ENCODE peak calls at places on chromosomes 1 and 21, in ten cellular contexts. M is kidney epithelial cell, W is MCF 10A, B is astrocyte of the spinal cord, X is tibial nerve, I is GM12865, C is Calu3, N is cardiac muscle cell, J is lung, A is sigmoid colon. E is an unnamed sample.

GRCh38 chr1:46697053-46697452 is 21.9 kb downstream of the EFCAB14 start:
- DNase-seq in M (no peak), W (no peak), B (no peak), X (no peak), I (no peak), C (no peak), N (no peak), J (no peak), A (no peak), E (no peak)

GRCh38 chr21:43868461-43868860 is 3.4 kb downstream of the AGPAT3 start:
- DNase-seq in M (no peak), W (no peak), B (no peak), X (no peak), I (no peak), C (peak), N (no peak), J (no peak), A (no peak), E (no peak)

GRCh38 chr1:24134376-24134775 is 8.6 kb downstream of the IL22RA1 start:
- DNase-seq in M (no peak), W (no peak), B (no peak), X (no peak), I (no peak), C (no peak), N (no peak), J (no peak), A (no peak), E (no peak)

GRCh38 chr1:153404768-153405167 is 11.6 kb upstream of the S100A7A start:
- DNase-seq in M (no peak), W (peak), B (no peak), X (peak), I (peak), C (peak), N (no peak), J (peak), A (no peak), E (peak)

GRCh38 chr1:51576923-51577322 is 40.0 kb upstream of the OSBPL9 start:
- DNase-seq in M (no peak), W (no peak), B (no peak), X (no peak), I (no peak), C (no peak), N (no peak), J (no peak), A (no peak), E (no peak)

GRCh38 chr1:41387667-41388091 is 26.4 kb downstream of the FOXO6 start:
- DNase-seq in M (no peak), W (peak), B (peak), X (peak), I (no peak), C (peak), N (peak), J (peak), A (peak), E (no peak)

GRCh38 chr1:199272107-199272506 is 633.3 kb downstream of the PTPRC start:
- DNase-seq in M (peak), W (peak), B (peak), X (no peak), I (no peak), C (peak), N (peak), J (peak), A (no peak), E (no peak)

GRCh38 chr21:17003763-17004373 is 509.0 kb upstream of the CXADR start:
- DNase-seq in M (no peak), W (no peak), B (peak), X (no peak), I (no peak), C (no peak), N (peak), J (no peak), A (no peak), E (no peak)

GRCh38 chr1:219465247-219466093 is 147.4 kb downstream of the ZC3H11B start:
- DNase-seq in M (peak), W (no peak), B (no peak), X (no peak), I (peak), C (no peak), N (no peak), J (no peak), A (no peak), E (no peak)

GRCh38 chr21:37032877-37033471 is 26.5 kb downstream of the RIPPLY3 start:
- DNase-seq in M (peak), W (peak), B (peak), X (no peak), I (no peak), C (peak), N (peak), J (no peak), A (peak), E (no peak)
- TF ChIP-seq CTCF in M (no peak), W (no peak), B (no peak), X (no peak), I (no peak), C (no peak), N (no peak), J (no peak), A (no peak), E (no peak)

DNA sequence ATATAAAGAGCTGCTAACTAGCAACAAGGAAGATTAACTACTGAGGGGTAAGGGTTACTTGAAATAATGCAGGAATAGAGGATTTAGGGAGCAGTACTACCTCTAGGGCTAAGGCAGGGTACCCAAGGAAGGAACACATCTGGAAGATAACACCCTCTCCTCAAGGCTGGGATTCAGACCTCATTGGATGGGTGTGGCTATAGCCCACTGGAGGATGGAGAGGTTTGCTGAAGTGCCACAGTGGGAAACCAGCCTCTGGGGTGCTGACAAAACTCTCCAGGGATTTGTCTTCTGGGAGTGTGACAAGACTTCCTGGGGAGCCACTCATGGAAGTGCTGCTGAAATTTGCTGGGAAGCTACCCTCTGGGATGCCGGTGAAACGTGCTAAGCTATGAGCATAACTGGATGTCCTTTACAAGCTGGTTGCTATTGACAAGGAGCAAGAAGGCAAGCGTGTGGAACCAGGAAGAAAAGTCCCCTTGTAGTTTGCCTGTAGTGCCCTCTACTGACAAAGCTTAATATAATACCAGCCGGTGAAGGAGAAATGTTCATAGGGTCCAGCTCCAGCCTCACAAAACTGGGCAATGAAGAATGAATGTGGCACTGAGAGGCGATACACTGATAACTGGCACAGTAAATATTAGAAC is 122.8 kb upstream of the USP24 start:
- DNase-seq in M (no peak), W (peak), B (peak), X (no peak), I (peak), C (peak), N (peak), J (no peak), A (no peak), E (no peak)
- TF ChIP-seq CTCF in M (peak), W (peak), B (peak), X (no peak), I (peak), C (no peak), N (peak), J (no peak), A (no peak), E (no peak)

DNA sequence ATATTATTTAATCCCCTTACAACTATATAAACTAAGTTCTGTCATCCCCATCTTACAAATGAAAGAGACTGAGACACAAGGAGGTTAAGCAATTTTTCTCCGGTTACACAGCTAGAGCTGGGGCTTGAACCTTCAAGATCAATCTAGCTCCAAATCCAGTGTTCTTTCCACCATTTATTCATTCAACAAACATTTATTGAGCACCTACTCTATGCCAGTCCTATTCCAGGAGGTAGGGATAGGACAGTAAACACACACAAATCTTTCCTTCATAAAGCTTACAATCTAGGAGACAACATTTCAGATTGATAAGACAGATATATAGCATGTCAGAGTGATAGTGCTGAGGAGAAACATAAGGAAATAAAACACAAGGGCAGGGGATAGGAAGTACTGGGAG is 2.9 kb upstream of the TMEM125 start:
- DNase-seq in M (no peak), W (no peak), B (no peak), X (no peak), I (no peak), C (no peak), N (no peak), J (no peak), A (no peak), E (no peak)
- TF ChIP-seq CTCF in M (no peak), W (no peak), B (no peak), X (no peak), I (no peak), C (no peak), N (no peak), J (no peak), A (no peak), E (no peak)

GRCh38 chr1:226651041-226651731 is 87.9 kb downstream of the ITPKB start:
- DNase-seq in M (no peak), W (no peak), B (no peak), X (no peak), I (no peak), C (no peak), N (no peak), J (no peak), A (no peak), E (no peak)

GRCh38 chr1:226649244-226649643 is 89.8 kb downstream of the ITPKB start:
- DNase-seq in M (no peak), W (no peak), B (no peak), X (no peak), I (no peak), C (no peak), N (no peak), J (no peak), A (no peak), E (no peak)

GRCh38 chr1:226650236-226650841 is 88.7 kb downstream of the ITPKB start:
- DNase-seq in M (no peak), W (no peak), B (no peak), X (no peak), I (no peak), C (no peak), N (no peak), J (no peak), A (no peak), E (no peak)

GRCh38 chr1:226648421-226648820 is 90.7 kb downstream of the ITPKB start:
- DNase-seq in M (no peak), W (no peak), B (no peak), X (no peak), I (no peak), C (no peak), N (no peak), J (no peak), A (no peak), E (no peak)

DNA sequence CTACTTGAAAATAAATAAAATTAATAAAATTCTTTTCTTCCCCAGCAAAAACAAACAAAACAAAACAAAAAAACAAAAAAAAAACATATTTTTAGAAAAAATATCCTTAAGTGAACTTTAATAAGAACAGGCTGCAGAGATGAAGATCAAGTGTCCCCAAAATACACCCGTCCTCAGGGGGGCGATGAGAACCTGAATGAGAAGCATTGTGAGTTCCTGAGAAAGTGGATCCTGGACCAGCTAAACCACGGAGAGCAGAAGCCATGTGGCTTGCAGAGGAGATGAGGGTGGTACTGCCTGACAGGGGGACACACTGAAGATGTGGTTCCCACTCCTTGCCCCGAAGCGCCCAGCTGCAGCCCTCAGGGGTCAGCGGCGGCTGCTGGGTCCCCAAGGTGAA is 89.3 kb downstream of the ITPKB start:
- DNase-seq in M (no peak), W (peak), B (no peak), X (peak), I (peak), C (no peak), N (peak), J (no peak), A (no peak), E (no peak)
- TF ChIP-seq CTCF in M (no peak), W (peak), B (peak), X (peak), I (peak), C (no peak), N (peak), J (no peak), A (no peak), E (no peak)

GRCh38 chr1:226223157-226223785 is at the start of gene MIXL1:
- DNase-seq in M (no peak), W (no peak), B (no peak), X (no peak), I (peak), C (peak), N (peak), J (no peak), A (no peak), E (peak)

GRCh38 chr1:226217273-226217672 is 6.2 kb upstream of the MIXL1 start:
- DNase-seq in M (no peak), W (no peak), B (no peak), X (no peak), I (no peak), C (no peak), N (peak), J (no peak), A (no peak), E (no peak)

GRCh38 chr1:226223786-226224244 is 351 bp downstream of the MIXL1 start:
- DNase-seq in M (no peak), W (no peak), B (peak), X (no peak), I (peak), C (peak), N (peak), J (no peak), A (no peak), E (peak)

GRCh38 chr1:226222686-226223085 is 778 bp upstream of the MIXL1 start:
- DNase-seq in M (no peak), W (no peak), B (no peak), X (no peak), I (no peak), C (no peak), N (no peak), J (no peak), A (no peak), E (no peak)

DNA sequence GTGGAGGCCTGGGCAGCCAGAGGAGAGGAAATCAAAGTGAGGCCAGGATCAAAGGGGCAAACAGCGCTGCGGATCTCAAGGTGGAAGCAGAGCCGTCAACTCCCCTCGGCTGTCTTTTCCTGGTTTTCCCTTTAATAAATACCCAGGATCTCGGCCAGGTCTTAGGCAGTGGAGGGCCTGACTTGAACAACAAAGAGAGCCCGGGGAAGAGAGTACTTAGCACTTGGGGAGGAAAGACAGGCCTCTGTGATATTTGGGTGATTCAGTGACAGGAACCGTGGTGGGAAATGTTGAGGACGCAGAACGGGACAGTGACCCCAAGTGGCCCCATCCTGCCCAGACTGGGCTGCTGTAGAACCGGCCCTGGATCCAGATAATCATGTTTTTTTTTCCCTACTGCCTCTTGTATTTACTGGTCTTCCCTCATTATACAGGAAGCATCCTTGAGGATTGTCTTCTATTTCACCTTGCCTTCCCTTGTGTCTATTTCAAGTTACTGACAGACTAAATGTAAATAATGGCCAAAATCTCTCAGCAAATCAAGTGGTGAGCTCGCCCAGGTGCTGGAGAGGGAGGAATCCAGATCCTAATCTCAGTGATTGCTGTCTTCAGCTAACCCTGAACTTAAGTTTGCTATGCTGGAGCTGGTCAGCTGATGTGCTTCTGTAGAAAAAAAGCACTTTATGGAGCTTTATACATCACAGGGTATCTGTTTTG is 2.8 kb upstream of the MIXL1 start:
- DNase-seq in M (no peak), W (no peak), B (no peak), X (no peak), I (no peak), C (no peak), N (no peak), J (no peak), A (no peak), E (no peak)
- TF ChIP-seq CTCF in M (no peak), W (no peak), B (no peak), X (no peak), I (no peak), C (no peak), N (no peak), J (no peak), A (no peak), E (no peak)

GRCh38 chr1:166300767-166301166 is 134.0 kb upstream of the FAM78B start:
- DNase-seq in M (no peak), W (no peak), B (no peak), X (no peak), I (no peak), C (no peak), N (no peak), J (no peak), A (no peak), E (no peak)
- TF ChIP-seq CTCF in M (no peak), W (peak), B (no peak), X (no peak), I (no peak), C (no peak), N (no peak), J (no peak), A (no peak), E (no peak)

DNA sequence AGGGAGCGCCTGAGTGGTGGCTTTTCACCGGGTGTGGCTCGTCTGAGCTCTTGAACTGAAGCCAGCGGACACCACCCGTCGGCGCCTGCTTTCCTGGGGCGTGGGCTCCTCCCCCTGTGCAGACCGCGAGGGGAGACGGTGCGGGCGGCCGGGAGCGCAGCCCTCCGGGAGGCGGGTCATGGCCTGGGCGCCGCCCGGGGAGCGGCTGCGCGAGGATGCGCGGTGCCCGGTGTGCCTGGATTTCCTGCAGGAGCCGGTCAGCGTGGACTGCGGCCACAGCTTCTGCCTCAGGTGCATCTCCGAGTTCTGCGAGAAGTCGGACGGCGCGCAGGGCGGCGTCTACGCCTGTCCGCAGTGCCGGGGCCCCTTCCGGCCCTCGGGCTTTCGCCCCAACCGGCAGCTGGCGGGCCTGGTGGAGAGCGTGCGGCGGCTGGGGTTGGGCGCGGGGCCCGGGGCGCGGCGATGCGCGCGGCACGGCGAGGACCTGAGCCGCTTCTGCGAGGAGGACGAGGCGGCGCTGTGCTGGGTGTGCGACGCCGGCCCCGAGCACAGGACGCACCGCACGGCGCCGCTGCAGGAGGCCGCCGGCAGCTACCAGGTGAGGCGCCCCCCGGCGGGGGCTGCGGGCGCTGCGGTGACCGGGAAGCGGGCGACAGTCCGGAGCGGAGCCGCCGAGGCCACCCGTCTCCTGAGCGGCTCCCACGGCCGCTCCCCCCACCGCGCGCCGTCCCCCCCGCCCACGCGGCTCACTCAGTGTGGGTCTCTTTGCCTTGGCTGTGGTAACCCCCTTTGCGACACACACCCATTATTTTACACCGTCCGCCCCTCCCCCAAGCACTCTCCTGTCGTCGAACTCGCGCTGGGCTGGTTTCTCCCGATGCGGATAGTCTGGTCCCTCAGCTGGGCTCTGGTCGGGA is at the start of gene TRIM58:
- DNase-seq in M (no peak), W (no peak), B (peak), X (no peak), I (no peak), C (no peak), N (no peak), J (no peak), A (peak), E (peak)
- TF ChIP-seq CTCF in M (no peak), W (no peak), B (peak), X (peak), I (no peak), C (no peak), N (no peak), J (no peak), A (no peak), E (peak)

GRCh38 chr1:150365945-150366344 is 2.0 kb downstream of the RPRD2 start:
- DNase-seq in M (no peak), W (peak), B (no peak), X (no peak), I (peak), C (no peak), N (peak), J (no peak), A (no peak), E (no peak)

GRCh38 chr1:150366416-150367296 is 2.7 kb downstream of the RPRD2 start:
- DNase-seq in M (no peak), W (peak), B (peak), X (no peak), I (peak), C (no peak), N (peak), J (no peak), A (no peak), E (no peak)

GRCh38 chr1:150363426-150364230 is at the start of gene RPRD2:
- DNase-seq in M (peak), W (peak), B (peak), X (peak), I (peak), C (peak), N (peak), J (peak), A (peak), E (peak)

GRCh38 chr1:150362721-150363425 is 1.1 kb upstream of the RPRD2 start:
- DNase-seq in M (no peak), W (no peak), B (no peak), X (no peak), I (peak), C (no peak), N (no peak), J (no peak), A (peak), E (no peak)

GRCh38 chr1:150364231-150365003 is 470 bp downstream of the RPRD2 start:
- DNase-seq in M (no peak), W (peak), B (peak), X (peak), I (peak), C (peak), N (peak), J (peak), A (peak), E (peak)
- TF ChIP-seq CTCF in M (no peak), W (no peak), B (no peak), X (peak), I (no peak), C (no peak), N (no peak), J (no peak), A (no peak), E (no peak)

E was measured in glutamatergic neuron.